ENCODE peak calls at places on chromosomes 1 and 21, in four cellular contexts. W, S, Y and R are unnamed samples.

GRCh38 chr1:57360846-57361407 is 62.9 kb downstream of the DAB1 start:
- DNase-seq in W (no peak), Y (no peak), S (no peak), R (no peak)

GRCh38 chr1:173050865-173051264 is at the start of gene TNFSF18:
- DNase-seq in W (peak; percentile 69), Y (no peak), S (no peak), R (peak; percentile 91)

GRCh38 chr1:233614173-233614742 is 352 bp downstream of the KCNK1 start:
- DNase-seq in Y (peak; percentile 85), S (peak; percentile 31), W (peak; percentile 73), R (peak; percentile 34)

GRCh38 chr1:155083865-155084721 is 5.5 kb downstream of the EFNA3 start:
- DNase-seq in W (peak; percentile 75), Y (no peak), S (no peak), R (no peak)

GRCh38 chr1:186244825-186245224 is 130.2 kb downstream of the TPR start:
- DNase-seq in W (peak; percentile 19), S (no peak), Y (peak; percentile 28), R (no peak)

GRCh38 chr1:38915352-38915948 is 26.2 kb downstream of the RHBDL2 start:
- DNase-seq in Y (peak; percentile 73), W (no peak), S (no peak), R (peak; percentile 14)

GRCh38 chr1:236020359-236021000 is 44.4 kb downstream of the NID1 start:
- DNase-seq in W (no peak), S (no peak), Y (no peak), R (peak; percentile 56)

GRCh38 chr1:55262822-55263221 is 47.7 kb upstream of the USP24 start:
- DNase-seq in S (no peak), W (peak; percentile 95), Y (no peak), R (peak; percentile 82)

GRCh38 chr1:200005160-200005559 is 22.4 kb upstream of the NR5A2 start:
- DNase-seq in W (peak; percentile 6), Y (no peak), S (no peak), R (no peak)

GRCh38 chr1:176531036-176531435 is 68.1 kb downstream of the PAPPA2 start:
- DNase-seq in S (no peak), W (no peak), Y (no peak), R (no peak)

GRCh38 chr1:6273380-6273891 is 12.5 kb upstream of the GPR153 start:
- DNase-seq in S (no peak), Y (peak; percentile 88), W (peak; percentile 54), R (peak; percentile 53)

GRCh38 chr1:2174348-2175054 is 20.1 kb downstream of the FAAP20 start:
- DNase-seq in Y (peak; percentile 85), W (peak; percentile 72), S (peak; percentile 65), R (peak; percentile 63)

GRCh38 chr1:192224386-192224785 is 66.1 kb downstream of the RGS18 start:
- DNase-seq in Y (no peak), W (no peak), S (no peak), R (peak; percentile 89)

GRCh38 chr1:230175839-230176238 is 108.8 kb downstream of the GALNT2 start:
- DNase-seq in W (no peak), Y (no peak), S (no peak), R (no peak)

GRCh38 chr1:44808063-44808937 is at the start of gene BTBD19:
- DNase-seq in W (no peak), S (peak; percentile 86), Y (peak; percentile 96), R (peak; percentile 96)

GRCh38 chr1:29688477-29689365 is 452.4 kb downstream of the PTPRU start:
- DNase-seq in W (peak; percentile 53), S (no peak), Y (peak; percentile 59), R (peak; percentile 65)

DNA sequence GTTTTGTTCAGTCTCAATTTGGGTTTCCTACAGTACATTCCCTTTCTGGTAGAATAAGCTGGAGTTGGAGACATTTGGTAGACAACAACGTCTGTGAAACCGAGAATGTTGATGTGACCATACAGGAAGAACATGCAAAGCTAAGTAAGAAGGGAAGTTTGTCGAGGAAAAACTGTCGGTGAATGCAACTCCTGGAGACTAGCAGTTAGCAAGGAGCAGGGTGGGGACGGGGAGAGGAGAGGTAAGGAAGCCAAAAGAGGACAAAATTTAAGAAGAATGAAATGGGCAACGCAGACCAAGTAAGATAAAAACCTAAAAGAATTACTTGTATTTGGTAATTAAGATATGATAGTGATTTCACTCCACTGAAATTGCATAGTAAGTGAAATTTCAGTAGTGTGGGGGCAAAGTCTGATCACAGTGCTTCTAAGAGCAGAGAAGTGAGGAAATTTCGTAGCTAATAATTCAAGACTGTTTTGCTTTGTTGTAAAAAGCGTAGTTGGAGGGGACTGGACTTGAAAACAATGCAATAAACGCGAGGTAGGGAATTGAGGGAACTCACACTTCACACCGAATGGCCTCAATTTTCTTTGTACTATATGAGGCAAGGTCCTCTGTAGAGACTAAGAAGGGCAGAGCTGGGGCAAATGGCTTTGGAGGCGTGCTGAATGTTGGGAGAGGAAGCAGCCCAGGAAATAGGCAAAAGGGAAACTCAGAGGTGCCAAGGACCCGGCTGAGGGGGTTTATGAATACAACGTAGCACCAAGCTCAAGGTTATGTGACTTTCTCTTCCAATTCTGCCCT is 768 bp upstream of the GIPC2 start:
- DNase-seq in W (no peak), S (no peak), Y (no peak), R (no peak)
- H3K4me3 ChIP-seq in W (no peak overlapping the region), S (peak overlapping the region; percentile 73), Y (no peak overlapping the region), R (peak overlapping the region; percentile 64)

DNA sequence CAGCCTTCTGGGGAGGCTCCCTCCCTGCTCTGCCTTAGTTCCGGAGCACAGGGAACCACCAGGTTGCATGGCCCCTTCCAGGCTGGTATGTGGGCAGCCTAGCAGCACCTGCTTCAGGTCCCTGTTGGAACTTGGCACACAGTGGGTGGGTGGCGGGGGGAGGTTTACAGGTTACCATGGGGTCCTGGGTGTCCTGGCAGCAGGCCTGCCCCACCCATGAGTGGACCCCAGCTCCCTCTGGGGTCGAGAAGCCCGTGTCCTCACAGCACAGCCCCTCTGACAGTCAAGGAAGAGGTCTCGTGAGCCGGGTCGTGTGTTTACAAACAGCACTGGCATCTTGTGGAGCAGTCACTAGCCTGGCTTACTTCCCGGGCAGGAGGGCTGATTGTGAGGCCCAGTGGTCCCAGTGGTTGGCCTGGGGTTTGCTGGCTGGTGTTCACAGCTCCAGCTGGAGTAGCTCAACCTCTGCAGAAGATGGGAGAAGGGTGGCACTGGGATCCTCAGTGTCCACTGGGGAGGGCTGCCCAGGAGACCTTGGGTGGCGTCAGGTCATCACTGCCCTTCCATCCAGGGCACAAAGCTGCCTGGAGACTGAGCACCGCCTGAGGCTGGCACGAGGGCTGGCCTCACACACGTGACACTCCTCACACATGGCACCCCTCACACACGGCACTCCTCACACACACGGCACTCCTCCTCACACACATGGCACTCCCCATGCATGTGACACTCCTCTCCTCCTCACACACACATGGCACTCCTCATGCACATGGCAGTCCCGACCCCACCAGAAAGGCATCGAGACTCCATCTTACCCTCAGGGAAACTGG is 100.9 kb downstream of the RIPK4 start:
- DNase-seq in W (no peak), S (no peak), Y (no peak), R (no peak)
- H3K4me3 ChIP-seq in W (no peak overlapping the region), S (no peak overlapping the region), Y (no peak overlapping the region), R (no peak overlapping the region)

DNA sequence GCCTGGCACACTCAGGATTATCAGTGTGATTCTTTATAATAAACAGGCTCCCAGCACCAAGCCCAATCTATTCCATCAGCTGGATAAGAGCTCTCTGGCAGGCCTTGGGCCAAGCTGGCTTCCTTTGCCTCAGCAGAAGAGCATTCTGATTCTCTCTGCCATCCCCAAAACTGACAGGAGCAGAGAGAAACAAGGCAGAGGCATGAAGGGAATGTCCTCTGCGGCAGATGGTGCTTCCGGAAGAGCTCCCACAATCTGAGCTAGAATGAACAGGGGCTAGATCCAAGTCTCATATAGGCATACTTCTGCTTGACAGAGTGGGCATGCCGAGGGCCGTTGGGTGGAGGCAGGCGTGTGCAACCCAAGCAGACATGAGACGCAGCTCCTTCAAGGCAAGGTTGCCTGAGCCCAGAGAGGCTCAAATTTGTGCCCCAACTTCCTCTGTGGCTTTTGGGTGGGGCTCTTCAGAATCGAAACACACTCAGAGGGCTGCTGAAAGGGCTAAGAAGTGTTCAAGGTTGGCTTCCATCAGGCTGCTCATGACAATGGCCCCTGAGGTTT is 4.0 kb downstream of the CAPN2 start:
- DNase-seq in S (no peak), Y (no peak), W (no peak), R (no peak)
- H3K4me3 ChIP-seq in S (peak overlapping the region; percentile 4), Y (no peak overlapping the region), W (no peak overlapping the region), R (no peak overlapping the region)

GRCh38 chr1:11649624-11650330 is 4.5 kb downstream of the FBXO2 start:
- DNase-seq in S (no peak), W (no peak), Y (no peak), R (no peak)

GRCh38 chr1:11648039-11648438 is 6.2 kb downstream of the FBXO2 start:
- DNase-seq in S (peak; percentile 41), Y (no peak), W (no peak), R (no peak)

GRCh38 chr1:11650331-11650991 is 3.8 kb downstream of the FBXO2 start:
- DNase-seq in W (peak; percentile 76), S (peak; percentile 84), Y (peak; percentile 85), R (peak; percentile 67)

GRCh38 chr1:11648732-11649158 is 5.5 kb downstream of the FBXO2 start:
- DNase-seq in S (no peak), Y (peak; percentile 48), W (peak; percentile 58), R (no peak)

GRCh38 chr1:11649237-11649623 is 5.0 kb downstream of the FBXO2 start:
- DNase-seq in Y (no peak), W (no peak), S (no peak), R (no peak)
- H3K4me3 ChIP-seq in Y (no peak overlapping the region), W (no peak overlapping the region), S (no peak overlapping the region), R (no peak overlapping the region)

GRCh38 chr21:25639167-25639921 is at the start of gene JAM2:
- DNase-seq in Y (peak; percentile 68), W (no peak), S (peak; percentile 58), R (peak; percentile 23)

GRCh38 chr21:25639922-25640670 is 1.0 kb downstream of the JAM2 start:
- DNase-seq in S (peak; percentile 34), W (no peak), Y (peak; percentile 41), R (no peak)

GRCh38 chr21:25643486-25643885 is 4.4 kb downstream of the JAM2 start:
- DNase-seq in S (no peak), Y (no peak), W (no peak), R (no peak)

GRCh38 chr21:25638634-25639166 is 358 bp upstream of the JAM2 start:
- DNase-seq in W (no peak), S (no peak), Y (no peak), R (peak; percentile 44)

GRCh38 chr21:25640671-25641292 is 1.7 kb downstream of the JAM2 start:
- DNase-seq in Y (no peak), S (no peak), W (no peak), R (no peak)
- H3K4me3 ChIP-seq in Y (no peak overlapping the region), S (peak overlapping the region; percentile 70), W (no peak overlapping the region), R (no peak overlapping the region)

GRCh38 chr1:197915797-197916686 is 1.1 kb upstream of the LHX9 start:
- DNase-seq in Y (peak; percentile 93), S (peak; percentile 60), W (peak; percentile 61), R (peak; percentile 36)
- H3K4me3 ChIP-seq in Y (no peak overlapping the region), S (peak overlapping the region; percentile 54), W (peak overlapping the region; percentile 4), R (no peak overlapping the region)

GRCh38 chr1:226542623-226543103 is 5.9 kb upstream of the STUM start:
- DNase-seq in Y (no peak), S (peak; percentile 33), W (no peak), R (no peak)
- H3K4me3 ChIP-seq in Y (no peak overlapping the region), S (no peak overlapping the region), W (no peak overlapping the region), R (no peak overlapping the region)